ENCODE peak calls at places on chromosome 13, in four cellular contexts. U, S, W and V are unnamed samples.
A peak's percentile ranks its signal among the peaks of the same experiment; 100 is the strongest.

GRCh38 chr13:106182404-106182803 is 353.1 kb downstream of the EFNB2 start:
- DNase-seq in U (no peak), S (no peak), W (no peak), V (no peak)

GRCh38 chr13:22040810-22041364 is 370.0 kb downstream of the FGF9 start:
- DNase-seq in U (no peak), S (peak; percentile 33), W (no peak), V (no peak)

GRCh38 chr13:82898625-82899024 is 983.6 kb downstream of the SLITRK1 start:
- DNase-seq in U (no peak), S (no peak), W (no peak), V (no peak)

GRCh38 chr13:36815069-36815468 is 4.0 kb upstream of the RFXAP start:
- DNase-seq in U (no peak), S (no peak), W (peak; percentile 20), V (no peak)

GRCh38 chr13:73056054-73056962 is 2.5 kb upstream of the KLF5 start:
- DNase-seq in U (no peak), S (no peak), W (no peak), V (no peak)

GRCh38 chr13:74414458-74414857 is 280.3 kb upstream of the KLF12 start:
- DNase-seq in U (no peak), S (no peak), W (no peak), V (no peak)

GRCh38 chr13:113819341-113819730 is 44.5 kb downstream of the GAS6 start:
- DNase-seq in U (no peak), S (no peak), W (no peak), V (no peak)

GRCh38 chr13:69571606-69572323 is 535.9 kb upstream of the ATXN8OS start:
- DNase-seq in U (no peak), S (no peak), W (no peak), V (no peak)

GRCh38 chr13:46810440-46810839 is 13.5 kb upstream of the ESD start:
- DNase-seq in U (no peak), S (no peak), W (no peak), V (no peak)

GRCh38 chr13:70736622-70737317 is 628.5 kb upstream of the KLHL1 start:
- DNase-seq in U (no peak), S (no peak), W (no peak), V (no peak)

GRCh38 chr13:44434441-44435141 is 61.0 kb downstream of the SERP2 start:
- DNase-seq in U (no peak), S (no peak), W (no peak), V (no peak)

GRCh38 chr13:23966691-23967615 is 69.7 kb upstream of the C1QTNF9B start:
- DNase-seq in U (no peak), S (no peak), W (peak; percentile 38), V (no peak)

GRCh38 chr13:39967199-39967959 is 311.9 kb downstream of the COG6 start:
- DNase-seq in U (no peak), S (no peak), W (no peak), V (no peak)

GRCh38 chr13:35086667-35087066 is 144.6 kb downstream of the NBEA start:
- DNase-seq in U (no peak), S (no peak), W (no peak), V (no peak)

GRCh38 chr13:49585220-49586157 is at the start of gene RCBTB1:
- DNase-seq in U (peak; percentile 59), S (peak; percentile 67), W (peak; percentile 56), V (peak; percentile 67)

GRCh38 chr13:108987488-108987887 is 358.1 kb downstream of the MYO16 start:
- DNase-seq in U (no peak), S (no peak), W (no peak), V (no peak)

GRCh38 chr13:110134801-110135200 is 172.2 kb downstream of the COL4A1 start:
- DNase-seq in U (no peak), S (no peak), W (no peak), V (no peak)

GRCh38 chr13:75762066-75762937 is 126.2 kb downstream of the LMO7 start:
- DNase-seq in U (no peak), S (no peak), W (peak; percentile 60), V (no peak)

GRCh38 chr13:23069571-23069970 is 111.2 kb upstream of the SGCG start:
- DNase-seq in U (no peak), S (no peak), W (no peak), V (no peak)

GRCh38 chr13:101398920-101399319 is 17.4 kb downstream of the NALCN start:
- DNase-seq in U (no peak), S (no peak), W (no peak), V (no peak)

GRCh38 chr13:43744630-43745029 is 42.1 kb downstream of the ENOX1 start:
- DNase-seq in U (no peak), S (no peak), W (no peak), V (no peak)

GRCh38 chr13:84297246-84297645 is 415.0 kb upstream of the SLITRK1 start:
- DNase-seq in U (no peak), S (no peak), W (no peak), V (no peak)

GRCh38 chr13:44259045-44260042 is 114.3 kb upstream of the SERP2 start:
- DNase-seq in U (peak; percentile 61), S (no peak), W (peak; percentile 94), V (no peak)

GRCh38 chr13:30872195-30872594 is 33.9 kb upstream of the MEDAG start:
- DNase-seq in U (no peak), S (no peak), W (no peak), V (no peak)

GRCh38 chr13:52780092-52780491 is 40.5 kb upstream of the CNMD start:
- DNase-seq in U (no peak), S (no peak), W (no peak), V (no peak)

GRCh38 chr13:20118268-20119140 is 42.3 kb downstream of the GJA3 start:
- DNase-seq in U (no peak), S (peak; percentile 34), W (peak; percentile 33), V (no peak)

GRCh38 chr13:73778242-73778864 is 355.9 kb downstream of the KLF12 start:
- DNase-seq in U (no peak), S (no peak), W (no peak), V (no peak)

GRCh38 chr13:78040431-78040830 is 121.8 kb upstream of the EDNRB start:
- DNase-seq in U (no peak), S (no peak), W (no peak), V (no peak)

GRCh38 chr13:59834801-59835200 is 328.9 kb downstream of the DIAPH3 start:
- DNase-seq in U (no peak), S (no peak), W (no peak), V (no peak)

GRCh38 chr13:102002271-102002670 is 399.6 kb downstream of the FGF14 start:
- DNase-seq in U (no peak), S (no peak), W (no peak), V (no peak)

GRCh38 chr13:113969311-113969972 is 4.4 kb downstream of the C13orf46 start:
- DNase-seq in U (no peak), S (no peak), W (no peak), V (no peak)

GRCh38 chr13:99749627-99750026 is 221.9 kb downstream of the ZIC5 start:
- DNase-seq in U (no peak), S (no peak), W (no peak), V (no peak)

GRCh38 chr13:76289558-76289957 is 596.6 kb downstream of the KCTD12 start:
- DNase-seq in U (no peak), S (no peak), W (no peak), V (no peak)

GRCh38 chr13:102198418-102199322 is 203.2 kb downstream of the FGF14 start:
- DNase-seq in U (no peak), S (no peak), W (no peak), V (no peak)

GRCh38 chr13:112879283-112879833 is 89.7 kb upstream of the MCF2L start:
- DNase-seq in U (no peak), S (no peak), W (no peak), V (no peak)

GRCh38 chr13:48985751-48986150 is 10.0 kb downstream of the FNDC3A start:
- DNase-seq in U (no peak), S (no peak), W (no peak), V (no peak)

GRCh38 chr13:113952983-113953520 is 20.8 kb downstream of the C13orf46 start:
- DNase-seq in U (no peak), S (no peak), W (no peak), V (no peak)

GRCh38 chr13:97273341-97273831 is 51.3 kb downstream of the MBNL2 start:
- DNase-seq in U (no peak), S (no peak), W (no peak), V (peak; percentile 70)

GRCh38 chr13:102197193-102197592 is 204.7 kb downstream of the FGF14 start:
- DNase-seq in U (no peak), S (peak; percentile 14), W (no peak), V (no peak)